ENCODE peak calls at places on chromosomes 7 and 10, in seven cellular contexts. B is G401, W is AML-193, K is iris pigment epithelial cell, N is heart right ventricle, P is glutamatergic neuron, O is amniotic epithelial cell. S is an unnamed sample.

GRCh38 chr10:48605786-48606529 is 1.1 kb upstream of the ARHGAP22 start:
- DNase-seq in O (peak), K (no peak), N (peak), W (no peak), B (no peak), P (no peak), S (no peak)

GRCh38 chr10:46094197-46094500 is 48.1 kb upstream of the MSMB start:
- DNase-seq in O (no peak), N (no peak), B (no peak), W (no peak), K (no peak), P (no peak), S (no peak)

GRCh38 chr7:64768824-64769223 is 25.4 kb upstream of the ZNF138 start:
- DNase-seq in B (no peak), K (no peak), O (no peak), N (no peak), P (no peak), W (no peak), S (no peak)

GRCh38 chr7:79453558-79454324 is at the start of gene MAGI2:
- DNase-seq in N (peak), K (peak), W (no peak), P (peak), B (peak), O (peak), S (no peak)

GRCh38 chr10:51689536-51689935 is 9.9 kb downstream of the CSTF2T start:
- DNase-seq in N (no peak), W (no peak), O (no peak), P (no peak), B (no peak), K (no peak), S (no peak)

GRCh38 chr7:27947581-27948278 is 207.8 kb downstream of the TAX1BP1 start:
- DNase-seq in P (no peak), K (peak), N (no peak), B (no peak), W (no peak), O (peak), S (no peak)

GRCh38 chr10:99461230-99461629 is 30.8 kb upstream of the GOT1 start:
- DNase-seq in K (peak), P (no peak), O (peak), W (no peak), B (no peak), N (no peak), S (no peak)

GRCh38 chr10:132167041-132167674 is 19.6 kb upstream of the DPYSL4 start:
- DNase-seq in O (no peak), B (no peak), P (peak), K (no peak), N (no peak), W (no peak), S (no peak)